ENCODE peak calls at places on chromosome 10, in ten cellular contexts. W is NCI-H82; H is stimulated activated CD4-positive, alpha-beta T cell treated with anti-CD3 and anti-CD28 coated beads, Interleukin-15, amount 100 ng/mL, for 1 hour; G is activated T-cell treated with anti-CD3 and anti-CD28 coated beads, Interleukin-2, amount 50 U/mL, for 72 hours; C is GM10248; D is NCI-H1105; T is HEK293T; S is NCI-H1092; P is NCI-H1436; Q is SK-N-SH. F is an unnamed sample.

GRCh38 chr10:29648983-29649268 is 14.2 kb upstream of the SVIL start:
- DNase-seq in W (no peak), H (no peak), G (no peak), C (no peak), D (no peak), T (no peak), S (no peak), P (no peak), Q (no peak), F (no peak)

GRCh38 chr10:116169782-116170181 is 103.2 kb downstream of the GFRA1 start:
- DNase-seq in W (no peak), H (no peak), G (no peak), C (no peak), D (no peak), T (no peak), S (no peak), P (no peak), Q (no peak), F (no peak)

GRCh38 chr10:61903991-61904350 is 2.5 kb downstream of the ARID5B start:
- DNase-seq in W (peak; percentile 19), H (no peak), G (no peak), C (no peak), D (no peak), T (no peak), S (no peak), P (no peak), Q (no peak), F (no peak)

GRCh38 chr10:44199267-44199666 is 185.6 kb downstream of the CXCL12 start:
- DNase-seq in W (no peak), H (no peak), G (no peak), C (no peak), D (no peak), T (no peak), S (no peak), P (no peak), Q (no peak), F (no peak)

GRCh38 chr10:60454336-60454735 is 64.7 kb upstream of the ANK3 start:
- DNase-seq in W (no peak), H (no peak), G (no peak), C (no peak), D (no peak), T (no peak), S (no peak), P (no peak), Q (no peak), F (no peak)

GRCh38 chr10:13180788-13181187 is 19.4 kb downstream of the MCM10 start:
- DNase-seq in W (no peak), H (no peak), G (peak; percentile 36), C (no peak), D (no peak), T (no peak), S (no peak), P (no peak), Q (no peak), F (no peak)

GRCh38 chr10:125001313-125002043 is 59.6 kb downstream of the ZRANB1 start:
- DNase-seq in W (no peak), H (no peak), G (no peak), C (no peak), D (no peak), T (no peak), S (no peak), P (no peak), Q (peak; percentile 52), F (no peak)

GRCh38 chr10:124085680-124086079 is 7.7 kb downstream of the CHST15 start:
- DNase-seq in W (no peak), H (no peak), G (no peak), C (no peak), D (no peak), T (no peak), S (no peak), P (no peak), Q (no peak), F (no peak)

GRCh38 chr10:124641282-124642075 is 102.7 kb downstream of the FAM53B start:
- DNase-seq in W (no peak), H (no peak), G (peak; percentile 68), C (peak; percentile 60), D (no peak), T (no peak), S (peak; percentile 12), P (no peak), Q (peak; percentile 65), F (no peak)

GRCh38 chr10:72695496-72695895 is 3.6 kb downstream of the MCU start:
- DNase-seq in W (no peak), H (no peak), G (no peak), C (no peak), D (no peak), T (no peak), S (no peak), P (no peak), Q (no peak), F (no peak)

GRCh38 chr10:132192991-132193670 is 6.4 kb downstream of the DPYSL4 start:
- DNase-seq in W (no peak), H (no peak), G (no peak), C (no peak), D (no peak), T (no peak), S (no peak), P (no peak), Q (no peak), F (no peak)

GRCh38 chr10:70693619-70694286 is 21.4 kb downstream of the ADAMTS14 start:
- DNase-seq in W (no peak), H (no peak), G (no peak), C (no peak), D (no peak), T (no peak), S (no peak), P (no peak), Q (peak; percentile 90), F (no peak)

GRCh38 chr10:70967591-70968588 is 79.5 kb upstream of the PCBD1 start:
- DNase-seq in W (peak; percentile 94), H (no peak), G (peak; percentile 4), C (peak; percentile 72), D (no peak), T (no peak), S (no peak), P (no peak), Q (no peak), F (no peak)

GRCh38 chr10:15585303-15585715 is 134.4 kb downstream of the ITGA8 start:
- DNase-seq in W (peak; percentile 84), H (peak; percentile 8), G (peak; percentile 64), C (peak; percentile 39), D (peak; percentile 16), T (peak; percentile 84), S (no peak), P (no peak), Q (peak; percentile 66), F (peak; percentile 45)

GRCh38 chr10:95266674-95267095 is 24.1 kb downstream of the PDLIM1 start:
- DNase-seq in W (peak; percentile 2), H (no peak), G (no peak), C (peak; percentile 78), D (no peak), T (peak; percentile 47), S (no peak), P (no peak), Q (peak; percentile 35), F (no peak)

GRCh38 chr10:130905921-130906320 is 405.6 kb downstream of the TCERG1L start:
- DNase-seq in W (no peak), H (no peak), G (no peak), C (no peak), D (no peak), T (no peak), S (no peak), P (no peak), Q (no peak), F (no peak)

GRCh38 chr10:130301026-130301892 is 165.1 kb downstream of the GLRX3 start:
- DNase-seq in W (peak; percentile 37), H (peak; percentile 58), G (peak; percentile 68), C (no peak), D (no peak), T (no peak), S (peak; percentile 33), P (peak; percentile 75), Q (no peak), F (no peak)

GRCh38 chr10:31272841-31273240 is 46.2 kb upstream of the ZEB1 start:
- DNase-seq in W (no peak), H (no peak), G (no peak), C (no peak), D (no peak), T (no peak), S (no peak), P (no peak), Q (no peak), F (no peak)

GRCh38 chr10:111087968-111088505 is 11.2 kb downstream of the ADRA2A start:
- DNase-seq in W (no peak), H (no peak), G (no peak), C (no peak), D (no peak), T (no peak), S (no peak), P (no peak), Q (no peak), F (no peak)

GRCh38 chr10:101972761-101973160 is 83.2 kb downstream of the ARMH3 start:
- DNase-seq in W (no peak), H (no peak), G (no peak), C (no peak), D (no peak), T (no peak), S (no peak), P (no peak), Q (no peak), F (no peak)

GRCh38 chr10:131858583-131859340 is 42.0 kb upstream of the PPP2R2D start:
- DNase-seq in W (no peak), H (no peak), G (no peak), C (no peak), D (no peak), T (no peak), S (no peak), P (no peak), Q (no peak), F (no peak)

GRCh38 chr10:75531571-75532031 is 100.2 kb downstream of the LRMDA start:
- DNase-seq in W (no peak), H (no peak), G (no peak), C (no peak), D (no peak), T (no peak), S (no peak), P (no peak), Q (no peak), F (no peak)

GRCh38 chr10:47008769-47009168 is 97.5 kb downstream of the PTPN20 start:
- DNase-seq in W (no peak), H (no peak), G (no peak), C (no peak), D (no peak), T (no peak), S (no peak), P (no peak), Q (no peak), F (no peak)

GRCh38 chr10:28679941-28680752 is 2.8 kb downstream of the BAMBI start:
- DNase-seq in W (peak; percentile 29), H (no peak), G (no peak), C (no peak), D (no peak), T (peak; percentile 12), S (no peak), P (no peak), Q (peak; percentile 37), F (no peak)

GRCh38 chr10:90484518-90484917 is 373.3 kb downstream of the HTR7 start:
- DNase-seq in W (peak; percentile 56), H (no peak), G (no peak), C (no peak), D (no peak), T (no peak), S (no peak), P (no peak), Q (no peak), F (no peak)

GRCh38 chr10:28072573-28072972 is 73.7 kb upstream of the ODAD2 start:
- DNase-seq in W (no peak), H (no peak), G (no peak), C (no peak), D (no peak), T (no peak), S (no peak), P (no peak), Q (no peak), F (no peak)

GRCh38 chr10:96417432-96417831 is 58.6 kb upstream of the OPALIN start:
- DNase-seq in W (peak; percentile 6), H (no peak), G (no peak), C (no peak), D (no peak), T (no peak), S (no peak), P (no peak), Q (no peak), F (no peak)

GRCh38 chr10:117112220-117112619 is 25.9 kb downstream of the VAX1 start:
- DNase-seq in W (peak; percentile 4), H (no peak), G (no peak), C (no peak), D (no peak), T (peak; percentile 38), S (no peak), P (no peak), Q (no peak), F (peak; percentile 14)